ENCODE peak calls at places on chromosome 5, in five cellular contexts. E is NCI-H2227 treated with DMSO at 0.1 percent for 48 hours, S is omental fat pad, G is NCI-H187 treated with DMSO at 0.1 percent for 48 hours, M is T-helper 2 cell. I is an unnamed sample.

GRCh38 chr5:135309391-135310327 is 89.4 kb downstream of the MACROH2A1 start:
- DNase-seq in E (no peak), S (no peak), G (no peak), M (no peak), I (no peak)

GRCh38 chr5:6110441-6111005 is 267.8 kb downstream of the MED10 start:
- DNase-seq in M (no peak), S (no peak), E (no peak), G (no peak), I (no peak)

GRCh38 chr5:174532453-174533126 is 191.8 kb upstream of the MSX2 start:
- DNase-seq in S (peak), E (peak), M (no peak), G (peak), I (no peak)

GRCh38 chr5:32129074-32129598 is 45.0 kb downstream of the GOLPH3 start:
- DNase-seq in M (no peak), G (no peak), E (no peak), S (no peak), I (no peak)

GRCh38 chr5:16654647-16655334 is 38.0 kb upstream of the RETREG1 start:
- DNase-seq in M (no peak), E (no peak), S (no peak), G (no peak), I (no peak)

GRCh38 chr5:149820536-149821503 is 90.7 kb downstream of the PPARGC1B start:
- DNase-seq in E (no peak), M (no peak), G (no peak), S (no peak), I (no peak)

GRCh38 chr5:136182618-136183017 is 10.3 kb downstream of the SMIM32 start:
- DNase-seq in G (no peak), E (no peak), M (no peak), S (no peak), I (no peak)

GRCh38 chr5:978693-979092 is 29.9 kb upstream of the NKD2 start:
- DNase-seq in M (no peak), S (no peak), G (no peak), E (no peak), I (no peak)

GRCh38 chr5:158908690-158909325 is 190.9 kb downstream of the EBF1 start:
- DNase-seq in M (no peak), E (no peak), S (no peak), G (no peak), I (no peak)

GRCh38 chr5:100517301-100517974 is 17.7 kb upstream of the FAM174A start:
- DNase-seq in M (no peak), S (no peak), G (peak), E (no peak), I (no peak)

GRCh38 chr5:176827736-176828415 is 17.5 kb downstream of the UNC5A start:
- DNase-seq in S (no peak), M (no peak), G (no peak), E (no peak), I (no peak)

GRCh38 chr5:134524826-134525686 is at the start of gene JADE2:
- DNase-seq in G (no peak), M (peak), S (peak), E (peak), I (peak)

GRCh38 chr5:97111004-97111403 is 31.4 kb downstream of the LIX1 start:
- DNase-seq in S (no peak), E (no peak), M (no peak), G (no peak), I (no peak)

GRCh38 chr5:172622091-172623046 is 18.7 kb upstream of the NEURL1B start:
- DNase-seq in E (no peak), G (no peak), S (no peak), M (no peak), I (no peak)

GRCh38 chr5:146523698-146524097 is 7.7 kb upstream of the GPR151 start:
- DNase-seq in G (no peak), E (no peak), M (no peak), S (no peak), I (no peak)

GRCh38 chr5:138664276-138664943 is 88.8 kb upstream of the CTNNA1 start:
- DNase-seq in E (peak), G (no peak), M (no peak), S (no peak), I (no peak)

I was measured in CD8-positive, alpha-beta T cell.